ENCODE peak calls at places on chromosomes 3 and 15, in four cellular contexts. G, F, L and K are unnamed samples.

GRCh38 chr15:48754011-48754410 is 56.9 kb downstream of the CEP152 start:
- DNase-seq in L (no peak), G (no peak), F (no peak), K (no peak)

GRCh38 chr3:105933871-105934270 is 65.1 kb upstream of the CBLB start:
- DNase-seq in L (no peak), G (no peak), F (no peak), K (no peak)

GRCh38 chr3:123656691-123657090 is 71.8 kb upstream of the HACD2 start:
- DNase-seq in L (no peak), F (no peak), G (peak), K (no peak)

GRCh38 chr3:190701096-190701532 is 161.4 kb downstream of the GMNC start:
- DNase-seq in F (no peak), L (peak), G (peak), K (peak)

GRCh38 chr3:162632672-162633071 is 1136.1 kb downstream of the OTOL1 start:
- DNase-seq in G (no peak), F (no peak), L (no peak), K (no peak)

GRCh38 chr3:65473746-65474145 is 565.0 kb downstream of the MAGI1 start:
- DNase-seq in G (no peak), L (no peak), F (no peak), K (no peak)

GRCh38 chr3:187919018-187919417 is 173.8 kb upstream of the BCL6 start:
- DNase-seq in L (no peak), F (no peak), G (no peak), K (no peak)

GRCh38 chr15:23690450-23690852 is 3.3 kb upstream of the NDN start:
- DNase-seq in F (peak), L (peak), G (peak), K (no peak)

GRCh38 chr3:113439576-113439975 is 1.7 kb downstream of the CFAP44 start:
- DNase-seq in F (no peak), G (no peak), L (no peak), K (no peak)

GRCh38 chr3:52203701-52204100 is 5.7 kb downstream of the ALAS1 start:
- DNase-seq in L (no peak), F (no peak), G (no peak), K (no peak)

GRCh38 chr3:188589056-188589455 is 435.1 kb downstream of the LPP start:
- DNase-seq in L (no peak), G (no peak), F (no peak), K (no peak)

GRCh38 chr15:39666671-39667070 is 85.8 kb downstream of the THBS1 start:
- DNase-seq in G (no peak), F (no peak), L (no peak), K (no peak)

GRCh38 chr3:40741729-40742128 is 217.0 kb downstream of the ZNF621 start:
- DNase-seq in L (no peak), G (no peak), F (no peak), K (no peak)

GRCh38 chr15:39581501-39582285 is 814 bp downstream of the THBS1 start:
- DNase-seq in L (peak), G (peak), F (peak), K (peak)

GRCh38 chr3:8888296-8888915 is 74.9 kb downstream of the RAD18 start:
- DNase-seq in L (no peak), F (no peak), G (no peak), K (no peak)

GRCh38 chr15:51263726-51264125 is 74.7 kb downstream of the CYP19A1 start:
- DNase-seq in G (no peak), L (no peak), F (no peak), K (no peak)

GRCh38 chr3:30357897-30358296 is 248.5 kb upstream of the TGFBR2 start:
- DNase-seq in G (no peak), L (no peak), F (no peak), K (peak)

GRCh38 chr3:186097663-186098451 is 11.0 kb downstream of the ETV5 start:
- DNase-seq in L (peak), F (peak), G (peak), K (peak)
- TF ChIP-seq HMGXB4 in L (peak), F (no peak), G (no peak), K (no peak)

GRCh38 chr3:195855471-195856409 is 44.0 kb upstream of the MUC4 start:
- DNase-seq in L (no peak), G (no peak), F (no peak), K (no peak)
- TF ChIP-seq CTCF in L (peak), G (no peak), F (no peak), K (no peak)

DNA sequence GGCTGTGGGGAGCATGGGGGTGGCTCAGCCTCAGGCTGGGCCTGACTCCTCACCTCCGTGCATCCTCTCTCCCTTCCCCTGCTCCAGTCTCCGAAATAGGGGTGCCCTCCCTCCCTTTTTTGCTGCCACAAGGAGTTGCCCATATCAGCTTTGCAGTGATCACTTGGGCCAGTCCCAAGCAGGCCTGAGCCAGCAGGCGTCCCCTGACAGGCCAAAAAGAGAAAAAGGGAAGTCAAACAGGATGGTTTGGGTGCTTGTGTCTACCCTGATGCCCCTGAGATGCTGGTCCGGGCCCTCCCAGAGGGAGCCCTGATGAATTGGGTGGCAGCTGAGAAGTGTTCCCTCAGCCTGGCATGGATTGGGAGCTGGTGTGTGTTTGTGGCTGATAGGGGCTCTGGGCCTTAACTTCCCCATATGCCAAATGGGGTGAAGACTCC is 1.4 kb downstream of the FBLN2 start:
- DNase-seq in F (no peak), L (no peak), G (no peak), K (no peak)
- TF ChIP-seq HMGXB4 in F (no peak), L (no peak), G (no peak), K (no peak)

GRCh38 chr3:908839-909238 is 184.0 kb upstream of the CNTN6 start:
- DNase-seq in G (no peak), F (no peak), L (no peak), K (no peak)
- TF ChIP-seq CTCF in G (no peak), F (no peak), L (no peak), K (no peak)

GRCh38 chr15:85030301-85031049 is 48.8 kb downstream of the PDE8A start:
- DNase-seq in L (no peak), G (no peak), F (no peak), K (no peak)
- TF ChIP-seq HMGXB4 in L (no peak), G (no peak), F (no peak), K (no peak)